ENCODE peak calls at places on chromosome 4, in eight cellular contexts. V is bronchial epithelial cell, F is esophagus muscularis mucosa, W is PC-3, G is GM12865, D is right atrium auricular region, J is mammary epithelial cell, M is AG10803. R is an unnamed sample.

GRCh38 chr4:15001248-15001824 is 945 bp upstream of the CPEB2 start:
- DNase-seq in M (peak), V (peak), W (peak), F (peak), J (peak), D (peak), G (peak), R (peak)

GRCh38 chr4:1309261-1310010 is 19.7 kb downstream of the MAEA start:
- DNase-seq in M (peak), G (peak), J (peak), D (peak), W (no peak), F (peak), V (peak), R (peak)

GRCh38 chr4:126916626-126917140 is 716.1 kb upstream of the INTU start:
- DNase-seq in M (peak), W (no peak), D (no peak), G (no peak), F (no peak), J (peak), V (peak), R (peak)

GRCh38 chr4:127425911-127426310 is 206.8 kb upstream of the INTU start:
- DNase-seq in V (no peak), M (no peak), G (no peak), W (no peak), F (no peak), D (no peak), J (no peak), R (no peak)

GRCh38 chr4:20338841-20339240 is 87.1 kb downstream of the SLIT2 start:
- DNase-seq in F (no peak), M (no peak), W (no peak), D (no peak), G (no peak), V (no peak), J (no peak), R (no peak)

GRCh38 chr4:74516321-74516720 is 71.4 kb downstream of the AREG start:
- DNase-seq in V (peak), G (no peak), J (peak), M (peak), D (no peak), W (no peak), F (no peak), R (no peak)

GRCh38 chr4:7964890-7965662 is 25.4 kb upstream of the AFAP1 start:
- DNase-seq in M (peak), D (peak), J (peak), V (peak), G (peak), W (peak), F (no peak), R (no peak)

GRCh38 chr4:80195441-80196139 is 1.7 kb upstream of the PRDM8 start:
- DNase-seq in D (no peak), W (no peak), M (no peak), F (no peak), G (no peak), J (no peak), V (no peak), R (no peak)

GRCh38 chr4:54386693-54387092 is 157.6 kb downstream of the PDGFRA start:
- DNase-seq in G (no peak), J (no peak), V (no peak), D (no peak), F (no peak), M (no peak), W (no peak), R (no peak)

GRCh38 chr4:178745203-178745602 is 1303.0 kb upstream of the AGA start:
- DNase-seq in F (no peak), G (no peak), W (peak), M (no peak), J (no peak), V (no peak), D (no peak), R (no peak)

DNA sequence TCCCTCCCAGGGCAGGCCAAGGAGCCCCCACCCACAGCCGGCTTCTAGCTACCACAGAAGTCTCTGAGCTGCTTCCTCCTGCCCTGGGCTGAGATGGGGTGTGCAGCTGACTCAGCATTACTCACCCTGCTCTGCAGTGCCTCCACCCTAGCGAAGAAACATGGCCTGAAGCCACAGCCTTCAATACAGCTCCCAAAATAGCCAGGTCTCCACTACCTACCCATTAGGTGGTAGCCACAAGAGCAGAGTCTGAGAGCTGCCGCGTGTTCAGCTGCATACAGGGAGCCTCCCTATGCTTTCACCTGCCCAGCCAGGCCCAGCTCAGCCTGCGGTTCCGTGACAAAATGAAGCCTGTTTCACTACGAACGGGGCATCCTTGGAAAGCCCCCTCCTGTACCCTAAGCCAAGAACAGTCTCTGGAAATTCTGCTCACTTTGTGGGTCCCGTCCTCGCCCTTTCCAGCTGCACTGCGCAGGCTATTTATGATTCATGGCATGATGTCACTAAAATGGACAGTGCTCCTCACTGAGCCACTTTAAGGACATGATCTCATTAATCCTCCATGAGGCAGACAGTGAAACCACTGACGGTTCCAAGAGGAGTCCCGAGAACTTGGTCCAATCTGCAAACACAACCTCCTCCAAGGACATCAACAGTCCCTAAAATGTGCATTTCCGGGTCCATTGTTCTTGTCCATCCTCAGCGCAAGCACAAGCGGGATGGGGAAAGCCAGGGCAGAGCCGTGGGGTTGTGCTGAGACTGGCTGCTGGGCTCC is 20.2 kb downstream of the WDR1 start:
- DNase-seq in F (no peak), W (peak), D (peak), V (peak), M (peak), G (peak), J (peak), R (peak)
- H3K4me3 ChIP-seq in F (no peak), W (peak), D (no peak), V (no peak), M (no peak), G (no peak), J (no peak), R (no peak)

GRCh38 chr4:6396696-6397236 is 75.6 kb downstream of the PPP2R2C start:
- DNase-seq in D (no peak), J (no peak), F (no peak), W (no peak), M (no peak), G (no peak), V (no peak), R (no peak)
- TF ChIP-seq CTCF in D (no peak), J (no peak), F (no peak), W (no peak), M (no peak), G (no peak), V (no peak), R (no peak)

GRCh38 chr4:139764686-139765085 is 99.1 kb downstream of the MGST2 start:
- DNase-seq in F (no peak), V (no peak), G (no peak), M (no peak), J (no peak), W (no peak), D (peak), R (no peak)
- H3K4me3 ChIP-seq in F (peak), V (no peak), G (no peak), M (no peak), J (no peak), W (no peak), D (no peak), R (no peak)

GRCh38 chr4:112938461-112939058 is 110.9 kb upstream of the ANK2 start:
- DNase-seq in G (peak), J (peak), M (peak), V (peak), F (no peak), D (no peak), W (peak), R (peak)
- TF ChIP-seq CTCF in G (peak), J (peak), M (peak), V (peak), F (peak), D (peak), W (peak), R (peak)

GRCh38 chr4:153497988-153498967 is 32.1 kb downstream of the TMEM131L start:
- DNase-seq in J (no peak), G (peak), F (no peak), V (no peak), D (no peak), M (peak), W (no peak), R (no peak)
- H3K4me3 ChIP-seq in J (no peak), G (peak), F (peak), V (no peak), D (no peak), M (no peak), W (no peak), R (no peak)

R was measured in astrocyte of the cerebellum.